ENCODE peak calls at places on chromosomes 6 and 20, in eight cellular contexts. W, G, D, T, O, M, Z and R are unnamed samples.
A peak's percentile ranks its signal among the peaks of the same experiment; 100 is the strongest.

GRCh38 chr6:82906951-82907350 is 158.7 kb downstream of the UBE3D start:
- DNase-seq in W (peak; percentile 92), G (no peak), D (no peak), T (no peak), O (no peak), M (no peak), Z (peak; percentile 64), R (no peak)

GRCh38 chr20:17916365-17916996 is 52.1 kb downstream of the SNX5 start:
- DNase-seq in W (no peak), G (no peak), D (no peak), T (no peak), O (no peak), M (no peak), Z (no peak), R (no peak)

GRCh38 chr6:42745083-42745637 is 743 bp downstream of the TBCC start:
- DNase-seq in W (no peak), G (peak; percentile 51), D (peak; percentile 38), T (no peak), O (no peak), M (peak; percentile 12), Z (no peak), R (no peak)

GRCh38 chr6:37513576-37513975 is 13.9 kb upstream of the CCDC167 start:
- DNase-seq in W (no peak), G (no peak), D (no peak), T (no peak), O (no peak), M (no peak), Z (no peak), R (no peak)

GRCh38 chr6:33979750-33980149 is 166.1 kb downstream of the GRM4 start:
- DNase-seq in W (no peak), G (no peak), D (no peak), T (no peak), O (no peak), M (no peak), Z (no peak), R (no peak)

GRCh38 chr20:36315545-36316351 is 9.6 kb downstream of the DLGAP4 start:
- DNase-seq in W (no peak), G (no peak), D (no peak), T (no peak), O (no peak), M (no peak), Z (no peak), R (no peak)

GRCh38 chr20:43942661-43943285 is 28.1 kb downstream of the TOX2 start:
- DNase-seq in W (peak; percentile 74), G (no peak), D (no peak), T (no peak), O (no peak), M (no peak), Z (peak; percentile 64), R (no peak)

GRCh38 chr20:53643031-53643832 is 49.6 kb upstream of the ZNF217 start:
- DNase-seq in W (peak; percentile 90), G (no peak), D (no peak), T (no peak), O (peak; percentile 32), M (peak; percentile 42), Z (no peak), R (no peak)

GRCh38 chr6:168994966-168995365 is 258.7 kb downstream of the THBS2 start:
- DNase-seq in W (peak; percentile 5), G (no peak), D (no peak), T (no peak), O (no peak), M (no peak), Z (no peak), R (no peak)

GRCh38 chr6:71139249-71139648 is 149.4 kb upstream of the OGFRL1 start:
- DNase-seq in W (peak; percentile 92), G (no peak), D (no peak), T (no peak), O (no peak), M (no peak), Z (peak; percentile 39), R (no peak)

GRCh38 chr6:148221580-148221979 is 121.1 kb upstream of the SASH1 start:
- DNase-seq in W (no peak), G (no peak), D (no peak), T (no peak), O (no peak), M (no peak), Z (no peak), R (no peak)

GRCh38 chr6:43359381-43359780 is 10.1 kb downstream of the ZNF318 start:
- DNase-seq in W (no peak), G (no peak), D (no peak), T (no peak), O (no peak), M (no peak), Z (no peak), R (no peak)

GRCh38 chr20:62726716-62727583 is 18.3 kb downstream of the NTSR1 start:
- DNase-seq in W (no peak), G (no peak), D (no peak), T (no peak), O (no peak), M (no peak), Z (no peak), R (no peak)

GRCh38 chr20:56465997-56466396 is 2.4 kb upstream of the RTF2 start:
- DNase-seq in W (no peak), G (no peak), D (no peak), T (no peak), O (no peak), M (no peak), Z (no peak), R (no peak)

GRCh38 chr6:94424692-94425091 is 1005.3 kb upstream of the EPHA7 start:
- DNase-seq in W (no peak), G (no peak), D (no peak), T (no peak), O (no peak), M (no peak), Z (no peak), R (no peak)

GRCh38 chr6:48826884-48827701 is 636.0 kb downstream of the MMUT start:
- DNase-seq in W (peak; percentile 94), G (no peak), D (no peak), T (no peak), O (no peak), M (no peak), Z (no peak), R (no peak)

GRCh38 chr20:32142991-32143390 is 33.5 kb downstream of the TM9SF4 start:
- DNase-seq in W (no peak), G (peak; percentile 6), D (no peak), T (no peak), O (no peak), M (no peak), Z (no peak), R (no peak)

GRCh38 chr6:93300661-93301060 is 118.7 kb downstream of the EPHA7 start:
- DNase-seq in W (no peak), G (no peak), D (no peak), T (no peak), O (no peak), M (no peak), Z (no peak), R (no peak)

GRCh38 chr6:40817369-40817768 is 221.7 kb downstream of the UNC5CL start:
- DNase-seq in W (no peak), G (no peak), D (no peak), T (no peak), O (no peak), M (no peak), Z (no peak), R (no peak)

GRCh38 chr6:118968416-118968815 is 33.5 kb upstream of the MCM9 start:
- DNase-seq in W (peak; percentile 36), G (no peak), D (peak; percentile 40), T (no peak), O (no peak), M (no peak), Z (peak; percentile 11), R (no peak)

GRCh38 chr20:50874758-50875665 is 56.2 kb downstream of the ADNP start:
- DNase-seq in W (no peak), G (no peak), D (peak; percentile 30), T (no peak), O (no peak), M (no peak), Z (no peak), R (no peak)

GRCh38 chr6:93799226-93799625 is 379.9 kb upstream of the EPHA7 start:
- DNase-seq in W (peak; percentile 92), G (no peak), D (no peak), T (no peak), O (no peak), M (no peak), Z (no peak), R (no peak)